ENCODE peak calls at places on chromosomes 16 and 17, in six cellular contexts. S, H, Y, V, C and D are unnamed samples. For H3K36me3, the result is how much of the 10 kb centered on the place peaks cover.

GRCh38 chr17:79618383-79619067 is 7.7 kb upstream of the RBFOX3 start:
- DNase-seq in H (no peak), V (no peak), S (no peak), C (peak), Y (no peak), D (peak)

GRCh38 chr17:58284613-58285421 is 4.1 kb upstream of the MPO start:
- DNase-seq in Y (no peak), C (no peak), H (no peak), V (no peak), S (no peak), D (no peak)

GRCh38 chr17:43581130-43581529 is 35.0 kb upstream of the ETV4 start:
- DNase-seq in H (no peak), V (no peak), C (no peak), Y (no peak), S (no peak), D (no peak)

GRCh38 chr16:55272787-55273186 is 51.2 kb upstream of the IRX6 start:
- DNase-seq in V (no peak), Y (no peak), S (no peak), C (no peak), H (no peak), D (no peak)

GRCh38 chr17:40422990-40423611 is 5.4 kb upstream of the TOP2A start:
- DNase-seq in H (no peak), Y (no peak), S (no peak), C (no peak), V (peak), D (peak)

GRCh38 chr16:10256855-10257641 is 74.8 kb upstream of the GRIN2A start:
- DNase-seq in H (peak), V (peak), S (peak), C (no peak), Y (no peak), D (peak)

GRCh38 chr17:32875904-32876413 is 965 bp downstream of the MYO1D start:
- DNase-seq in S (no peak), H (no peak), Y (no peak), V (peak), C (no peak), D (no peak)

GRCh38 chr17:4789951-4790704 is 1.4 kb downstream of the GLTPD2 start:
- DNase-seq in H (peak), Y (peak), S (peak), V (peak), C (peak), D (peak)

GRCh38 chr17:8055851-8056231 is 17.0 kb downstream of the ALOX15B start:
- DNase-seq in Y (no peak), C (no peak), S (no peak), H (no peak), V (no peak), D (no peak)

GRCh38 chr17:41692722-41693521 is 4.2 kb downstream of the EIF1 start:
- DNase-seq in V (no peak), S (no peak), C (no peak), H (no peak), Y (no peak), D (no peak)

GRCh38 chr17:41688641-41689496 is at the start of gene EIF1:
- DNase-seq in Y (peak), C (peak), H (peak), V (peak), S (peak), D (peak)

GRCh38 chr17:41689497-41690299 is 1.0 kb downstream of the EIF1 start:
- DNase-seq in C (no peak), Y (no peak), H (peak), S (peak), V (peak), D (peak)

GRCh38 chr17:41690497-41690896 is 1.8 kb downstream of the EIF1 start:
- DNase-seq in H (no peak), V (no peak), C (no peak), Y (no peak), S (no peak), D (no peak)

DNA sequence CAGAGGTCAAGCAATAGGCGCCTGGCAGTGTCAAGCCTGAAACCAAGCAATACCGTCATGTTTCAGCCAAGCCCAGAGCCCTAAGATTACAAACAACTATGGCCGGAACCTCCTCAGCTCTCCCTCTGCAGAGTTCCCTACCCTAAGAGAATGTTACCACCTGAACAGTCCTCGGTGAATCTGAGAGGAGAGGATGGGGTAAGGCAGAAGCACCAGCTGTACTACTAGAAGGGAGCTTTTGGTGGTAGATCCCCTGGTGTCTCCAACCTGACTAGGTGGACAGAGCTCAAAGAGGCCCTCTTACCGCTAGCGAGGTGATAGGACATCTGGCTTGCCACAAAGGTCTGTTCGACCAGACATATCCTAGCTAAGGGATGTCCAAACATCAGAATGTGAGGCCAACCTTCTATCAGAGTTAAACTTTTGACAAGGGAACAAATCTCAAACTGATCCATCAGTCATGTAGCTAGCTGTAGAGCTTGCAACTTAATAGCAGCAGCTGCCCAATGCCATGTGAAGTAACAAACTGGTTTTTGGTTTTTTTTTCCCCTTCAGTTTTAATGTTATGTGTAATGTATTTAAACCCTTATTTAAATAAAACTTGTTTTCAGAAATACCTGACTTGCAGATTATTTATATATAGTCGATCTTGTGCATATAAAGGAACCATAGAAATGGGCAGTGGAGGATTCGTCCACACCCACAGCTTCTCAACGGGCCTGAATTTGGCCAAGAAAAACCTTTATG is 2.5 kb downstream of the EIF1 start:
- DNase-seq in H (no peak), C (no peak), Y (no peak), S (no peak), V (no peak), D (no peak)
- H3K4me3 ChIP-seq in H (no peak), C (peak), Y (peak), S (no peak), V (peak), D (no peak)

DNA sequence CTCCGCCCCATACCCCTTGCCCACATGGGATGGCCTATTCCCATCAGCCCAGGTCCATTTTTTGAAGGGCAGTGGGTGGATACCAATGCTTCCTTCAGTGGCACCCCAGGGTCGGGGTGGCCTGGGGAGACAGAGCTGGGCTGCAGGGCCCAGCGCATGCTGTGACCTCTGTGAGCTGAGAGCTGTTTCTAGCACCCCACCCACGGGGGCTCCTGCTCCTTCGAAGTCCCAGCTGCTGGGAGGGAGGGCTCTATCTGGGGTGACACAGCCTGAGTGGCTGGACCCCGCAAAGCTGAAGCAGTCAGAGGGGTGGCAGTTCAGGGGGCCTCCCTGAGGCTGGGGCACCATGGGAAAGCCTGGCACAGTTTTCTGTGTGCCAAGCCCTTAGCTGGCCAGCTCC is 10.7 kb downstream of the PAM16 start:
- DNase-seq in V (no peak), S (no peak), H (no peak), Y (no peak), C (no peak), D (no peak)
- H3K36me3 ChIP-seq in V (under half), S (under half), H (under half), Y (under half), C (under half), D (under half)

GRCh38 chr16:7871979-7872378 is 539.3 kb downstream of the RBFOX1 start:
- DNase-seq in S (no peak), C (no peak), H (no peak), Y (no peak), V (no peak), D (no peak)
- H3K4me3 ChIP-seq in S (no peak), C (no peak), H (no peak), Y (no peak), V (no peak), D (no peak)

GRCh38 chr16:24784121-24784520 is 54.7 kb downstream of the TNRC6A start:
- DNase-seq in C (no peak), V (no peak), H (no peak), Y (no peak), S (no peak), D (no peak)
- H3K36me3 ChIP-seq in C (under half), V (under half), H (under half), Y (half or more), S (half or more), D (under half)

DNA sequence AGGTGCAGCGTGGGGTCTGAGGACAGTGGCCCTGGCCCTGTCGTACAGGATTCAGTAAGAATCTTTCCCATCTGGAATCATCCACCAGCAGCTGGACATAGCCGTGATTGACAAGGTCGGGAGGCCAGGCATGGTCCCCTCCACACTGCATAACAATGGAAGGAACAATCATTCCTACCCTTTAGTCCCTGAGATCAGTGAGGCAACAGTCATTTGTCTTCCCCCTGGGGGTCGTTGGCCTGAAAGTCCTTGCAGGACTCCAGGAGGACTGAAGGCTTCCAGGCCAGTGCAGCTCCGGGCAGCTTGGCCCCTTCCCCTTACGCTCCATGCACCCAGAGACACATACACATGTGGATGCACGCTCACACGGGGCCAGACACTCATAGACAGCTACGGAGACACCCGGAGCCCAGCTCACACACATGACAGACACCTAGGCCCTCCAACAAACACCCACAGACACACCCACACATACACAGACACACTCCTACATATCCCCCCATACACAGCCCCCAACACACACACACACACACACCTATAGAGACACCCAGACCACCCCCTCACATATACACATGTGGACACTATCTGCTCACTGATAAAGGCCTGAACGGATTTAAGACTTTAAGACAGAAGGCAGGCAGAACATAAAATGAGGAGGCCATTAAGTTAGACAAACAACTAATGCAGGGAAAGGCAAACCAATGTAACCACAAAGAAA is 42.9 kb downstream of the LITAF start:
- DNase-seq in C (no peak), Y (no peak), H (no peak), V (no peak), S (no peak), D (no peak)
- H3K4me3 ChIP-seq in C (no peak), Y (no peak), H (no peak), V (no peak), S (no peak), D (no peak)

GRCh38 chr16:24270721-24271120 is 14.6 kb downstream of the CACNG3 start:
- DNase-seq in C (no peak), V (no peak), Y (no peak), S (no peak), H (no peak), D (no peak)
- H3K36me3 ChIP-seq in C (under half), V (under half), Y (under half), S (under half), H (under half), D (under half)

GRCh38 chr16:69348222-69348621 is 3.4 kb downstream of the TMED6 start:
- DNase-seq in C (no peak), H (no peak), Y (no peak), S (no peak), V (peak), D (no peak)

GRCh38 chr16:69349508-69349907 is 2.1 kb downstream of the TMED6 start:
- DNase-seq in Y (no peak), V (no peak), C (no peak), S (no peak), H (no peak), D (no peak)

GRCh38 chr16:69351309-69352027 is at the start of gene TMED6:
- DNase-seq in V (no peak), S (no peak), C (no peak), H (no peak), Y (no peak), D (peak)

GRCh38 chr16:69346683-69347082 is 4.9 kb downstream of the TMED6 start:
- DNase-seq in Y (no peak), V (no peak), C (no peak), S (no peak), H (no peak), D (no peak)

GRCh38 chr16:69350536-69351133 is 951 bp downstream of the TMED6 start:
- DNase-seq in H (no peak), C (no peak), V (no peak), S (no peak), Y (no peak), D (no peak)
- H3K4me3 ChIP-seq in H (no peak), C (no peak), V (no peak), S (no peak), Y (no peak), D (no peak)

GRCh38 chr16:15652293-15653001 is 2.4 kb downstream of the NDE1 start:
- DNase-seq in Y (no peak), V (no peak), S (no peak), H (no peak), C (no peak), D (no peak)

GRCh38 chr16:15650698-15651161 is 685 bp downstream of the NDE1 start:
- DNase-seq in C (peak), V (peak), H (peak), S (peak), Y (no peak), D (no peak)

GRCh38 chr16:15653227-15653626 is 3.2 kb downstream of the NDE1 start:
- DNase-seq in Y (no peak), S (no peak), C (no peak), H (no peak), V (peak), D (no peak)

GRCh38 chr16:15658149-15658548 is 8.1 kb downstream of the NDE1 start:
- DNase-seq in S (no peak), V (no peak), C (no peak), Y (no peak), H (no peak), D (no peak)

DNA sequence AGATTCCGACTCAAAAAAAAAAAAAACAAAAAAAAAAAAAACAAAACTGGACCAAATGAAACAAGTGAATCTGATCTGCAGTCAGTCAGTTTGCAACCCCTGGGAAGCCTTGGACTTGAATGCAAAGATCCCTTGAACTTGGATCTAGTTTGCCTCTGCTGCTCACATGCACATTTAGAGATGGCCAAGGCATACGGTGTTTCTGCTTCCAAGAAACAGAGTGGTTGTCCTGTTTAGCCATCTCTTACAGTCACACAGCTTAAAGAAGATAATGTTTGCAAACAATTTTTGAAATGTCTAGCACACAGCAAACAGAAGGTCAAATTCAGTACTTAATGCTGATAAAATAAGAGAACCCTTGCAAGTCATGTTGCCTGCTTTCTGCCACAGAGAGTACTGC is 4.5 kb downstream of the NDE1 start:
- DNase-seq in V (no peak), H (no peak), Y (no peak), S (no peak), C (no peak), D (no peak)
- H3K36me3 ChIP-seq in V (under half), H (under half), Y (under half), S (under half), C (under half), D (under half)

DNA sequence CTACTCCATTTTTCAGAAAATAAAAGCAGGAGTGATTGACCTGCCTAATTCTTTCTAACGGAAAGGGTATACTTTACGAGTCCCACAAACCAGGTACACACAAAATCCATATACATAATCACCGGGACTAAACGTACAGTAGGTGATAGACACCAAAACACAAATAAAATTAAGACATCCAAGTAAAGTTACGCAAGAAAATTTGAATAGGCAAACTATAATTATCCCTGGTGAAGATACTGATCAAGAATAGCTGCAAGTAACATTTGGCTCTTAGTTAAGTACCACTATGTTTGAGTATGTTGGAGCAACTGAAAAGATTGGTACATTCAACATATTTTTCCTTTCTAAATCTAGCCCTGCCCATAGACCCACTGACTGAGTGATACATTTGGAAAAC is 1.7 kb downstream of the HELZ start:
- DNase-seq in H (no peak), Y (no peak), C (no peak), V (no peak), S (no peak), D (no peak)
- H3K4me3 ChIP-seq in H (peak), Y (no peak), C (peak), V (peak), S (no peak), D (peak)

GRCh38 chr16:84973226-84973625 is 38.1 kb downstream of the ZDHHC7 start:
- DNase-seq in V (no peak), S (no peak), C (no peak), H (no peak), Y (no peak), D (no peak)

GRCh38 chr16:84976644-84977400 is 34.5 kb downstream of the ZDHHC7 start:
- DNase-seq in Y (peak), C (peak), H (no peak), V (no peak), S (no peak), D (no peak)

GRCh38 chr16:84973776-84974523 is 37.4 kb downstream of the ZDHHC7 start:
- DNase-seq in Y (no peak), H (no peak), S (no peak), C (no peak), V (no peak), D (no peak)

GRCh38 chr16:84975066-84975465 is 36.3 kb downstream of the ZDHHC7 start:
- DNase-seq in C (no peak), Y (no peak), S (no peak), H (no peak), V (no peak), D (no peak)

DNA sequence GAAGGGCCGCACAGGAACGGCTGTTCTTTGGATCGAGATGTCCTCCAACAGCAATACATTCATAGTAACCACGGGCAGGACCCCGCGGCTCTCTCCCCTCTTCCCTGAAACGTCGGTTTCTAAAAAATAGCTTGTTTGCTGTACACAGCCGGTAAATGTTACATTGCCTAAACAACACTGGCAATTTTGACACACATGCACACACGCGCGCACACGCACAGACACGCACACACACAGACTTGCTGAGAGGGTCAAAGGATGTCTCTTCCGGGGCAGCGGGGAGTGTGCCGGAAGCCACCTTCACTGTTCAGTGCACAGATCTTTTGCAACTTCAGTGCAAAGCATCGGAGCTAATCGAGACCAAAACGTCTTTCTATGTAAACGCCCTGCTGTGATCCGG is 35.8 kb downstream of the ZDHHC7 start:
- DNase-seq in Y (no peak), H (no peak), V (no peak), S (no peak), C (no peak), D (no peak)
- H3K36me3 ChIP-seq in Y (under half), H (under half), V (under half), S (half or more), C (under half), D (under half)